ENCODE peak calls at places on chromosomes 4 and X, in ten cellular contexts. One of them, this sample, is unnamed.
A peak's percentile ranks its signal among the peaks of the same experiment; 100 is the strongest.

GRCh38 chrX:63761639-63762038 is 23.4 kb downstream of the ARHGEF9 start:
- DNase-seq in HFFc6: no peak
- DNase-seq in endothelial cell: no peak
- DNase-seq in BJ: no peak
- DNase-seq in lower lobe of right lung: no peak
- DNase-seq in nephron progenitor cell: no peak
- DNase-seq in GM13976: no peak
- DNase-seq in HepG2: no peak
- DNase-seq in ascending aorta: no peak
- DNase-seq in dorsolateral prefrontal cortex: no peak
- DNase-seq in this sample: no peak

GRCh38 chr4:127995776-127996175 is 30.6 kb downstream of the ABHD18 start:
- DNase-seq in ascending aorta: no peak
- DNase-seq in BJ: peak; percentile 32
- DNase-seq in GM13976: no peak
- DNase-seq in endothelial cell: no peak
- DNase-seq in HepG2: no peak
- DNase-seq in dorsolateral prefrontal cortex: no peak
- DNase-seq in nephron progenitor cell: no peak
- DNase-seq in lower lobe of right lung: peak; percentile 64
- DNase-seq in HFFc6: peak; percentile 74
- DNase-seq in this sample: no peak

GRCh38 chr4:182384496-182385155 is 141.4 kb downstream of the TENM3 start:
- DNase-seq in nephron progenitor cell: no peak
- DNase-seq in HepG2: no peak
- DNase-seq in BJ: no peak
- DNase-seq in endothelial cell: no peak
- DNase-seq in GM13976: no peak
- DNase-seq in ascending aorta: no peak
- DNase-seq in lower lobe of right lung: no peak
- DNase-seq in HFFc6: no peak
- DNase-seq in dorsolateral prefrontal cortex: no peak
- DNase-seq in this sample: no peak

GRCh38 chrX:25083661-25084060 is 67.9 kb upstream of the ARX start:
- DNase-seq in BJ: no peak
- DNase-seq in nephron progenitor cell: no peak
- DNase-seq in HepG2: no peak
- DNase-seq in lower lobe of right lung: no peak
- DNase-seq in dorsolateral prefrontal cortex: no peak
- DNase-seq in ascending aorta: no peak
- DNase-seq in endothelial cell: no peak
- DNase-seq in HFFc6: no peak
- DNase-seq in GM13976: no peak
- DNase-seq in this sample: no peak

GRCh38 chr4:149638073-149638472 is 177.6 kb downstream of the IQCM start:
- DNase-seq in endothelial cell: no peak
- DNase-seq in nephron progenitor cell: no peak
- DNase-seq in HepG2: no peak
- DNase-seq in lower lobe of right lung: no peak
- DNase-seq in BJ: peak; percentile 21
- DNase-seq in ascending aorta: no peak
- DNase-seq in dorsolateral prefrontal cortex: no peak
- DNase-seq in GM13976: no peak
- DNase-seq in HFFc6: peak; percentile 34
- DNase-seq in this sample: no peak

GRCh38 chrX:49186125-49187027 is at the start of gene PRICKLE3:
- DNase-seq in HepG2: peak; percentile 61
- DNase-seq in BJ: no peak
- DNase-seq in GM13976: peak; percentile 86
- DNase-seq in nephron progenitor cell: peak; percentile 80
- DNase-seq in HFFc6: peak; percentile 31
- DNase-seq in endothelial cell: peak; percentile 76
- DNase-seq in ascending aorta: peak; percentile 41
- DNase-seq in lower lobe of right lung: peak; percentile 92
- DNase-seq in dorsolateral prefrontal cortex: peak; percentile 46
- DNase-seq in this sample: peak; percentile 93

GRCh38 chr4:106114284-106114683 is 201.7 kb downstream of the TBCK start:
- DNase-seq in nephron progenitor cell: no peak
- DNase-seq in ascending aorta: no peak
- DNase-seq in GM13976: no peak
- DNase-seq in HepG2: no peak
- DNase-seq in BJ: no peak
- DNase-seq in HFFc6: no peak
- DNase-seq in endothelial cell: no peak
- DNase-seq in dorsolateral prefrontal cortex: no peak
- DNase-seq in lower lobe of right lung: no peak
- DNase-seq in this sample: no peak

GRCh38 chr4:3291969-3292570 is 751 bp upstream of the RGS12 start:
- DNase-seq in GM13976: no peak
- DNase-seq in endothelial cell: peak; percentile 61
- DNase-seq in nephron progenitor cell: peak; percentile 64
- DNase-seq in ascending aorta: no peak
- DNase-seq in HepG2: peak; percentile 12
- DNase-seq in dorsolateral prefrontal cortex: peak; percentile 42
- DNase-seq in lower lobe of right lung: peak; percentile 82
- DNase-seq in HFFc6: no peak
- DNase-seq in BJ: no peak
- DNase-seq in this sample: peak; percentile 83

GRCh38 chr4:7625073-7625472 is 190.3 kb upstream of the PSAPL1 start:
- DNase-seq in ascending aorta: no peak
- DNase-seq in lower lobe of right lung: no peak
- DNase-seq in dorsolateral prefrontal cortex: peak; percentile 69
- DNase-seq in HepG2: no peak
- DNase-seq in GM13976: no peak
- DNase-seq in nephron progenitor cell: no peak
- DNase-seq in HFFc6: peak; percentile 44
- DNase-seq in endothelial cell: no peak
- DNase-seq in BJ: no peak
- DNase-seq in this sample: no peak

GRCh38 chrX:1325515-1326116 is 11.0 kb upstream of the IL3RA start:
- DNase-seq in dorsolateral prefrontal cortex: no peak
- DNase-seq in GM13976: no peak
- DNase-seq in endothelial cell: no peak
- DNase-seq in HFFc6: no peak
- DNase-seq in ascending aorta: no peak
- DNase-seq in BJ: no peak
- DNase-seq in lower lobe of right lung: no peak
- DNase-seq in nephron progenitor cell: no peak
- DNase-seq in HepG2: no peak
- DNase-seq in this sample: no peak

GRCh38 chr4:13750594-13750993 is 123.1 kb upstream of the BOD1L1 start:
- DNase-seq in BJ: no peak
- DNase-seq in dorsolateral prefrontal cortex: no peak
- DNase-seq in lower lobe of right lung: no peak
- DNase-seq in endothelial cell: no peak
- DNase-seq in HFFc6: no peak
- DNase-seq in HepG2: no peak
- DNase-seq in nephron progenitor cell: no peak
- DNase-seq in GM13976: no peak
- DNase-seq in ascending aorta: no peak
- DNase-seq in this sample: no peak

GRCh38 chr4:94722748-94723147 is 35.0 kb upstream of the BMPR1B start:
- DNase-seq in HFFc6: no peak
- DNase-seq in lower lobe of right lung: no peak
- DNase-seq in nephron progenitor cell: no peak
- DNase-seq in BJ: no peak
- DNase-seq in ascending aorta: no peak
- DNase-seq in endothelial cell: no peak
- DNase-seq in GM13976: no peak
- DNase-seq in HepG2: no peak
- DNase-seq in dorsolateral prefrontal cortex: no peak
- DNase-seq in this sample: no peak

DNA sequence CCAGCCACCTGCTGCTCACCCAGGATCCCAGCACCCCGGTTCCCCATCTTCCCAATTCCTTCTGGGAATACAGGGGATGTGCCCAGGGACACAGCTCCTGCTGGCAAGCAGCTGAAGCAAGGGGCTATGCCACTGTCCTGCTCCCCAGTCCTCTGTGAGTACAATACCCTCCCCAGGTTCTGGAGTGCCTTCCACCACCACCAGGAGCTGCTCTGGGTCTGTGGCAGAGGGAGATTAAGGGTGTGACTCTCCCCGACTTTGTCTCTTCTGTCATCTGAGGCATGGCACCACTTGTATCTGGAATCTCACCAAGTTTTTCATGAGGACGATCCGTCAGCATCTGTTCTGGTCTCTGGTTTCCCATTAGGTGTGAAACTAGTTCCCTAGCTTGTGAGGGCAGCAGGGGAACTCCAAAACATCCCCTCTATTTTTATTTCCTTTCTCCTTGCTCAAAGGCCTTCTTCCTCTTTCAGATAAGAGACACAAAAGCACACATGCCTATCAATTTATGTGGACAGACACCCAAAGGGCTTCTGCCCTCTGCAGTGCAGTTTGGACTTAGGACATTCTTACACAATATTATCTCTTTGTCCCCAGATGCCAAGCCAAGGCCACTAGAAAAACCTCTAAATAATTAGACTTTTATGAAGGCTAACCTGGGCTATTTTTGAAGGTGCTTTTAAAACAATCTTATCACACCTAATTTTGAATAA is 26.8 kb downstream of the MGST2 start:
- DNase-seq in GM13976: peak; percentile 29
- DNase-seq in HFFc6: no peak
- DNase-seq in lower lobe of right lung: no peak
- DNase-seq in nephron progenitor cell: no peak
- DNase-seq in dorsolateral prefrontal cortex: no peak
- DNase-seq in HepG2: peak; percentile 94
- DNase-seq in endothelial cell: peak; percentile 32
- DNase-seq in ascending aorta: no peak
- DNase-seq in BJ: no peak
- DNase-seq in this sample: peak; percentile 75
- TF ChIP-seq CTCF in GM13976: no peak
- TF ChIP-seq CTCF in HFFc6: peak; percentile 51
- TF ChIP-seq CTCF in lower lobe of right lung: peak; percentile 20
- TF ChIP-seq CTCF in nephron progenitor cell: no peak
- TF ChIP-seq CTCF in dorsolateral prefrontal cortex: no peak
- TF ChIP-seq CTCF in HepG2: peak; percentile 44
- TF ChIP-seq CTCF in endothelial cell: no peak
- TF ChIP-seq CTCF in ascending aorta: no peak
- TF ChIP-seq CTCF in BJ: peak; percentile 7
- TF ChIP-seq CTCF in this sample: peak; percentile 65

GRCh38 chr4:154349829-154350228 is 141.8 kb downstream of the DCHS2 start:
- DNase-seq in HepG2: peak; percentile 12
- DNase-seq in ascending aorta: no peak
- DNase-seq in endothelial cell: no peak
- DNase-seq in GM13976: no peak
- DNase-seq in dorsolateral prefrontal cortex: no peak
- DNase-seq in nephron progenitor cell: no peak
- DNase-seq in lower lobe of right lung: no peak
- DNase-seq in HFFc6: no peak
- DNase-seq in BJ: no peak
- DNase-seq in this sample: no peak
- TF ChIP-seq CTCF in HepG2: peak; percentile 29
- TF ChIP-seq CTCF in ascending aorta: no peak
- TF ChIP-seq CTCF in endothelial cell: peak; percentile 46
- TF ChIP-seq CTCF in GM13976: no peak
- TF ChIP-seq CTCF in dorsolateral prefrontal cortex: no peak
- TF ChIP-seq CTCF in nephron progenitor cell: peak; percentile 43
- TF ChIP-seq CTCF in lower lobe of right lung: peak; percentile 11
- TF ChIP-seq CTCF in HFFc6: peak; percentile 60
- TF ChIP-seq CTCF in BJ: peak; percentile 42
- TF ChIP-seq CTCF in this sample: peak; percentile 76

DNA sequence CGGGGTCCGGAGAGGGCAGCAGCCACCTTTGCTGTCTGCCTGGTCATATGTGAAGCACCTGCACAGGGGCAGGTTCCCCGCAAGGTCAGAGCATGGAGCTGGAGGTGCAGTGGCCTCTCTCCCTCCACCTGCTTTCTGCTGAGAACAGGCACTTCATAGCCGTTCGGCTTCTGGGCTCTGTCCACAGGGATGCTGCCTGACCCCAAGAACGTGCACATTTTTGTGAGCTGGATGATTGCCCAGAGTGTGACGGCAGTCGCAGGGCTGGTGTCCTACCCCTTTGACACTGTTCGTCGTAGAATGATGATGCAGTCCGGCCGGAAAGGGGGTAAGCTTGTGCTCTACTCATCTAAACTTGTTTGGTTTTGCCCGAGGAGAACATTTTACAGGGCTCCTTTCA is 2.5 kb downstream of the SLC25A4 start:
- DNase-seq in dorsolateral prefrontal cortex: no peak
- DNase-seq in BJ: no peak
- DNase-seq in endothelial cell: no peak
- DNase-seq in HFFc6: no peak
- DNase-seq in nephron progenitor cell: no peak
- DNase-seq in HepG2: no peak
- DNase-seq in GM13976: no peak
- DNase-seq in ascending aorta: no peak
- DNase-seq in lower lobe of right lung: no peak
- DNase-seq in this sample: no peak
- TF ChIP-seq CTCF in dorsolateral prefrontal cortex: no peak
- TF ChIP-seq CTCF in BJ: no peak
- TF ChIP-seq CTCF in endothelial cell: no peak
- TF ChIP-seq CTCF in HFFc6: no peak
- TF ChIP-seq CTCF in nephron progenitor cell: no peak
- TF ChIP-seq CTCF in HepG2: no peak
- TF ChIP-seq CTCF in GM13976: no peak
- TF ChIP-seq CTCF in ascending aorta: no peak
- TF ChIP-seq CTCF in lower lobe of right lung: no peak
- TF ChIP-seq CTCF in this sample: no peak

GRCh38 chr4:26589699-26590098 is 5.8 kb downstream of the TBC1D19 start:
- DNase-seq in BJ: no peak
- DNase-seq in lower lobe of right lung: no peak
- DNase-seq in endothelial cell: no peak
- DNase-seq in ascending aorta: no peak
- DNase-seq in GM13976: no peak
- DNase-seq in HFFc6: no peak
- DNase-seq in dorsolateral prefrontal cortex: no peak
- DNase-seq in HepG2: no peak
- DNase-seq in nephron progenitor cell: no peak
- DNase-seq in this sample: peak; percentile 44

GRCh38 chr4:26584725-26585124 is 841 bp downstream of the TBC1D19 start:
- DNase-seq in HepG2: no peak
- DNase-seq in GM13976: no peak
- DNase-seq in nephron progenitor cell: no peak
- DNase-seq in dorsolateral prefrontal cortex: no peak
- DNase-seq in ascending aorta: no peak
- DNase-seq in endothelial cell: no peak
- DNase-seq in lower lobe of right lung: no peak
- DNase-seq in HFFc6: no peak
- DNase-seq in BJ: no peak
- DNase-seq in this sample: no peak

GRCh38 chr4:26579169-26579568 is 4.7 kb upstream of the TBC1D19 start:
- DNase-seq in endothelial cell: no peak
- DNase-seq in HFFc6: no peak
- DNase-seq in GM13976: no peak
- DNase-seq in ascending aorta: no peak
- DNase-seq in BJ: no peak
- DNase-seq in HepG2: no peak
- DNase-seq in nephron progenitor cell: no peak
- DNase-seq in lower lobe of right lung: no peak
- DNase-seq in dorsolateral prefrontal cortex: no peak
- DNase-seq in this sample: no peak

GRCh38 chr4:26583538-26583864 is 383 bp upstream of the TBC1D19 start:
- DNase-seq in HFFc6: no peak
- DNase-seq in endothelial cell: no peak
- DNase-seq in BJ: no peak
- DNase-seq in nephron progenitor cell: no peak
- DNase-seq in ascending aorta: no peak
- DNase-seq in GM13976: no peak
- DNase-seq in HepG2: no peak
- DNase-seq in lower lobe of right lung: no peak
- DNase-seq in dorsolateral prefrontal cortex: no peak
- DNase-seq in this sample: no peak

GRCh38 chr4:26583865-26584652 is at the start of gene TBC1D19:
- DNase-seq in HFFc6: peak; percentile 82
- DNase-seq in lower lobe of right lung: peak; percentile 93
- DNase-seq in nephron progenitor cell: peak; percentile 84
- DNase-seq in HepG2: peak; percentile 70
- DNase-seq in ascending aorta: peak; percentile 53
- DNase-seq in BJ: no peak
- DNase-seq in dorsolateral prefrontal cortex: peak; percentile 81
- DNase-seq in endothelial cell: peak; percentile 79
- DNase-seq in GM13976: peak; percentile 88
- DNase-seq in this sample: peak; percentile 96
- TF ChIP-seq CTCF in HFFc6: peak; percentile 12
- TF ChIP-seq CTCF in lower lobe of right lung: no peak
- TF ChIP-seq CTCF in nephron progenitor cell: no peak
- TF ChIP-seq CTCF in HepG2: peak; percentile 43
- TF ChIP-seq CTCF in ascending aorta: no peak
- TF ChIP-seq CTCF in BJ: no peak
- TF ChIP-seq CTCF in dorsolateral prefrontal cortex: peak; percentile 32
- TF ChIP-seq CTCF in endothelial cell: no peak
- TF ChIP-seq CTCF in GM13976: no peak
- TF ChIP-seq CTCF in this sample: no peak

This sample was measured in endodermal cell.